ENCODE peak calls at places on chromosomes 16 and 17, in six cellular contexts. I is foreskin fibroblast, F is D721Med, K is MCF 10A, M is ascending aorta, D is HFF-Myc. G is an unnamed sample.

GRCh38 chr16:16030449-16030848 is 81.0 kb downstream of the ABCC1 start:
- DNase-seq in F (no peak), M (no peak), D (no peak), K (no peak), I (no peak), G (no peak)

GRCh38 chr17:62737513-62737912 is 70.6 kb downstream of the MARCHF10 start:
- DNase-seq in I (no peak), M (no peak), K (peak; percentile 35), D (no peak), F (no peak), G (no peak)

GRCh38 chr17:65547253-65547670 is 14.2 kb downstream of the AXIN2 start:
- DNase-seq in F (no peak), M (no peak), I (no peak), K (no peak), D (no peak), G (no peak)

GRCh38 chr17:46722662-46723285 is 95.7 kb downstream of the WNT3 start:
- DNase-seq in D (no peak), M (no peak), F (no peak), I (no peak), K (no peak), G (no peak)

GRCh38 chr17:50558955-50559614 is 1.4 kb upstream of the CACNA1G start:
- DNase-seq in F (no peak), K (no peak), I (no peak), D (no peak), M (no peak), G (peak; percentile 62)

GRCh38 chr16:2598133-2598641 is 60.4 kb downstream of the PDPK1 start:
- DNase-seq in F (no peak), D (no peak), I (no peak), M (no peak), K (no peak), G (no peak)

GRCh38 chr16:57386381-57386951 is 14.2 kb downstream of the CX3CL1 start:
- DNase-seq in M (no peak), I (no peak), F (no peak), D (no peak), K (no peak), G (no peak)

GRCh38 chr16:12467418-12468210 is 336.1 kb downstream of the CPPED1 start:
- DNase-seq in K (no peak), D (no peak), F (no peak), M (no peak), I (no peak), G (no peak)

GRCh38 chr17:50037321-50038107 is 18.4 kb upstream of the ITGA3 start:
- DNase-seq in K (peak; percentile 93), I (peak; percentile 88), D (no peak), F (no peak), M (peak; percentile 39), G (no peak)

GRCh38 chr17:2111691-2112090 is 56.8 kb downstream of the HIC1 start:
- DNase-seq in M (no peak), K (no peak), I (no peak), F (no peak), D (peak; percentile 58), G (no peak)

GRCh38 chr16:89557230-89557935 is 3.1 kb upstream of the RPL13 start:
- DNase-seq in I (peak; percentile 65), F (no peak), K (peak; percentile 68), D (no peak), M (no peak), G (peak; percentile 89)

GRCh38 chr17:17661834-17662233 is 19.4 kb upstream of the RAI1 start:
- DNase-seq in F (no peak), D (no peak), M (no peak), K (no peak), I (no peak), G (no peak)

GRCh38 chr16:71467810-71468209 is 5.8 kb upstream of the ZNF23 start:
- DNase-seq in D (no peak), F (no peak), I (peak; percentile 16), M (no peak), K (peak; percentile 56), G (peak; percentile 83)

GRCh38 chr16:19884611-19885455 is at the start of gene GPRC5B:
- DNase-seq in I (no peak), F (no peak), M (no peak), K (no peak), D (no peak), G (peak; percentile 78)

GRCh38 chr17:57916925-57917858 is 38.0 kb downstream of the CUEDC1 start:
- DNase-seq in K (no peak), D (no peak), I (no peak), M (no peak), F (no peak), G (no peak)

GRCh38 chr16:660132-660458 is 7.8 kb upstream of the RHOT2 start:
- DNase-seq in D (no peak), F (no peak), M (no peak), I (no peak), K (no peak), G (no peak)

GRCh38 chr16:3654249-3654991 is at the start of gene DNASE1:
- DNase-seq in F (no peak), M (no peak), D (no peak), K (peak; percentile 82), I (peak; percentile 18), G (peak; percentile 69)

GRCh38 chr17:7651097-7651958 is 602 bp downstream of the ATP1B2 start:
- DNase-seq in K (no peak), D (no peak), I (no peak), F (no peak), M (no peak), G (peak; percentile 57)

GRCh38 chr16:53964145-53964544 is 260.2 kb downstream of the FTO start:
- DNase-seq in F (no peak), K (no peak), I (no peak), M (no peak), D (no peak), G (no peak)

GRCh38 chr17:17732892-17733670 is 51.8 kb downstream of the RAI1 start:
- DNase-seq in K (no peak), D (no peak), F (no peak), I (peak; percentile 60), M (no peak), G (no peak)

GRCh38 chr17:79520893-79521210 is 90.0 kb downstream of the RBFOX3 start:
- DNase-seq in I (no peak), K (no peak), M (no peak), F (no peak), D (no peak), G (no peak)

GRCh38 chr17:79524201-79524882 is 86.5 kb downstream of the RBFOX3 start:
- DNase-seq in D (no peak), M (no peak), F (no peak), K (no peak), I (no peak), G (no peak)

GRCh38 chr17:79521225-79521624 is 89.6 kb downstream of the RBFOX3 start:
- DNase-seq in D (no peak), K (no peak), I (no peak), M (no peak), F (no peak), G (no peak)

GRCh38 chr17:79520134-79520892 is 90.5 kb downstream of the RBFOX3 start:
- DNase-seq in D (no peak), M (no peak), F (no peak), K (no peak), I (no peak), G (no peak)

DNA sequence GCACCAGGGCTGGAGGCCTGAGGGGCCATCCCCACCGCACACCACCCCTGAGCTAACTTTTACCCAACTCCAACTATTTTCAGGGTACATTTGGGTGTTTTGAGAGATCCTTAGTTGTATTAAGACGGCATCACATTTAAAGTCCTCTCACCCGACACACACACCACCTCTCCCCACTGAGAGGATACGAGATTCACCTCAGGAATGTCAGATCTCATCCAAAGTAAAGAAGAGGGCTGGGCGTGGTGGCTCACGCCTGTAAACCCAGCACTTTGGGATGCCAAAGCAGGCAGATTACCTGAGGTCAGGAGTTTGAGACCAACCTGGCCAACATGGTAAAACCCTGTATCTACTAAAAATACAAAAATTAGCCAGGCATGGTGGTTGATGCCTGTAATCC is 88.4 kb downstream of the RBFOX3 start:
- DNase-seq in D (no peak), K (no peak), F (no peak), I (no peak), M (no peak), G (no peak)
- TF ChIP-seq CTCF in D (no peak), K (no peak), F (no peak), I (no peak), M (no peak), G (no peak)

GRCh38 chr16:82665025-82665424 is 38.3 kb downstream of the CDH13 start:
- DNase-seq in I (no peak), F (no peak), D (no peak), K (no peak), M (no peak), G (no peak)
- TF ChIP-seq CTCF in I (no peak), F (no peak), D (no peak), K (no peak), M (no peak), G (no peak)

GRCh38 chr16:14202697-14203096 is 131.6 kb downstream of the MRTFB start:
- DNase-seq in D (no peak), I (no peak), M (no peak), F (no peak), K (peak; percentile 13), G (no peak)
- TF ChIP-seq CTCF in D (no peak), I (no peak), M (no peak), F (peak; percentile 20), K (peak; percentile 15), G (peak; percentile 27)

GRCh38 chr17:69523252-69523861 is 108.9 kb downstream of the MAP2K6 start:
- DNase-seq in F (no peak), D (peak; percentile 46), I (peak; percentile 25), K (peak; percentile 72), M (no peak), G (peak; percentile 16)
- TF ChIP-seq CTCF in F (peak; percentile 85), D (peak; percentile 67), I (peak; percentile 74), K (peak; percentile 70), M (no peak), G (peak; percentile 61)

GRCh38 chr16:77190478-77191258 is at the start of gene MON1B:
- DNase-seq in D (peak; percentile 91), F (peak; percentile 62), M (peak; percentile 96), I (peak; percentile 97), K (peak; percentile 99), G (peak; percentile 91)
- TF ChIP-seq CTCF in D (no peak), F (no peak), M (peak; percentile 11), I (no peak), K (no peak), G (no peak)

DNA sequence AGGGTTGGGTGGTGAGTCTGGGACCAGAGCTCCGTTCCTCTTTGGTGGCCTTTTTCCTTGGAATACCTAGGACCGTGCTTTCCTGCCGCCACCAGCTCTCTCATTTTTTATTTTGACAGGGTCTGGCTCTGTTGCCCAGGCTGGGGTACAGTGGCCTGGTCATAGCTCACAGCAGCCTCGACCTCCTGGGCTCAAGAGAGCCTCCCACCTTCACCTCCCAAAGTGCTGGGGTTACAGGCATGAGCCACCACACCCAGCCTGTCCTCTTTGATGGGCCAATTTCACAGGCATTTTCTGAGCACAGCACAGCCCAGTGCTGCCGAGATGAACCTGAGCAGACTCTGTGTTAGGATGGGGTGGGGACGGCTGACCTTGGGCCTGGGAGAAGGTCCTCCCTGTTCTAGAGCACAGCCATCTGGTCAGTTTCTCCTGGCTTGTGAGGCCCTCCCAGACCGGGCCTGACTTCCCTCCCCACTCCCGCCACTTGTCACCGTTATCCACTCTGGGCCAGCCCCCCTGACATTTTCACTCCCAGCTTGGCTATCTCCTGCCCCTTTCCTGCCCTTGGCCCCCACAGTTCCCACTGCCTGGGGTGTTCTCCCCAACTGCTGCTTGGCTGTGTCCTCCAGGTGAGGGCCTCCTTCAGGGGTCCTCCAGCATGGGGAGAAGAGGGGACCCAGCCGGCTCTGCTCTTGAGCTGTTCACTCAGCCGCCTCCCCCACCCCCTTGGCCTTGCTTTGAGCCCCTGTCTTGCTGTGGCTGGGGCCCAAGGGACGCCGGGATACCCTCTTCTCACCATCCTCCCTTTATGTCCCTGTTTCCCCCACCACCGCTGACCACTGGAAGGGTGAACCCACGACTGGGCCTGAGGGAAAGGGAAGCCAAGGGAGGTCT is 5.0 kb downstream of the ADCY7 start:
- DNase-seq in K (no peak), D (no peak), I (no peak), M (no peak), F (no peak), G (no peak)
- TF ChIP-seq CTCF in K (no peak), D (no peak), I (no peak), M (no peak), F (no peak), G (no peak)